ENCODE peak calls at places on chromosomes 4 and X, in seven cellular contexts. I is lung; W is CD4-positive, alpha-beta T cell; M is suprapubic skin; E is DND-41; A is H7; N is mesenchymal stem cell. P is an unnamed sample. For H3K27me3, the result is how much of the 10 kb centered on the place peaks cover.

GRCh38 chr4:105808459-105809041 is 86.7 kb upstream of the NPNT start:
- DNase-seq in I (no peak), W (no peak), M (no peak), E (no peak), A (no peak), N (peak), P (no peak)

GRCh38 chr4:187613089-187613839 is 382.3 kb upstream of the ZFP42 start:
- DNase-seq in I (no peak), W (no peak), M (no peak), E (no peak), A (no peak), N (no peak), P (no peak)

GRCh38 chr4:147118523-147118922 is 172.9 kb upstream of the TTC29 start:
- DNase-seq in I (no peak), W (no peak), M (no peak), E (no peak), A (no peak), N (peak), P (no peak)

GRCh38 chrX:45138525-45138924 is 62.2 kb downstream of the DIPK2B start:
- DNase-seq in I (no peak), W (no peak), M (no peak), E (no peak), A (no peak), N (no peak), P (no peak)

GRCh38 chrX:51395807-51396728 is 63.4 kb downstream of the NUDT10 start:
- DNase-seq in I (no peak), W (peak), M (no peak), E (no peak), A (peak), N (no peak), P (no peak)

GRCh38 chr4:176309772-176310171 is 10.0 kb upstream of the SPCS3 start:
- DNase-seq in I (no peak), W (no peak), M (no peak), E (no peak), A (no peak), N (peak), P (no peak)

GRCh38 chr4:158769175-158769831 is 477 bp downstream of the FNIP2 start:
- DNase-seq in I (peak), W (peak), M (peak), E (no peak), A (no peak), N (peak), P (no peak)

GRCh38 chrX:132331000-132331399 is 111.8 kb upstream of the RAP2C start:
- DNase-seq in I (no peak), W (no peak), M (no peak), E (no peak), A (no peak), N (no peak), P (no peak)

GRCh38 chr4:137909910-137910309 is 332.2 kb downstream of the SLC7A11 start:
- DNase-seq in I (no peak), W (no peak), M (no peak), E (no peak), A (no peak), N (no peak), P (peak)

GRCh38 chr4:66767442-66767841 is 777.9 kb downstream of the CENPC start:
- DNase-seq in I (no peak), W (no peak), M (no peak), E (no peak), A (no peak), N (no peak), P (no peak)

GRCh38 chrX:41558531-41558930 is 111.4 kb downstream of the NYX start:
- DNase-seq in I (no peak), W (no peak), M (no peak), E (no peak), A (peak), N (peak), P (no peak)

GRCh38 chrX:45601052-45601451 is 400.4 kb upstream of the DIPK2B start:
- DNase-seq in I (no peak), W (no peak), M (no peak), E (no peak), A (peak), N (no peak), P (peak)

GRCh38 chr4:139509727-139510410 is 46.1 kb downstream of the SETD7 start:
- DNase-seq in I (no peak), W (no peak), M (no peak), E (no peak), A (peak), N (no peak), P (peak)

GRCh38 chrX:107857815-107858214 is 32.1 kb downstream of the MID2 start:
- DNase-seq in I (no peak), W (no peak), M (no peak), E (no peak), A (no peak), N (no peak), P (no peak)

GRCh38 chr4:181964731-181965130 is 278.5 kb upstream of the TENM3 start:
- DNase-seq in I (no peak), W (no peak), M (no peak), E (no peak), A (no peak), N (no peak), P (no peak)

GRCh38 chr4:181792641-181793612 is 450.3 kb upstream of the TENM3 start:
- DNase-seq in I (no peak), W (no peak), M (no peak), E (no peak), A (no peak), N (no peak), P (no peak)

GRCh38 chr4:76199664-76200211 is 13.9 kb downstream of the SCARB2 start:
- DNase-seq in I (no peak), W (no peak), M (no peak), E (no peak), A (peak), N (peak), P (no peak)

GRCh38 chr4:98517444-98518021 is 140.9 kb downstream of the TSPAN5 start:
- DNase-seq in I (no peak), W (no peak), M (no peak), E (no peak), A (no peak), N (peak), P (no peak)

GRCh38 chr4:98516441-98517323 is 141.7 kb downstream of the TSPAN5 start:
- DNase-seq in I (no peak), W (no peak), M (no peak), E (no peak), A (no peak), N (peak), P (no peak)

GRCh38 chr4:98516042-98516440 is 142.4 kb downstream of the TSPAN5 start:
- DNase-seq in I (no peak), W (no peak), M (no peak), E (no peak), A (no peak), N (peak), P (no peak)

GRCh38 chr4:98512918-98513317 is 145.5 kb downstream of the TSPAN5 start:
- DNase-seq in I (no peak), W (no peak), M (no peak), E (no peak), A (no peak), N (no peak), P (no peak)

DNA sequence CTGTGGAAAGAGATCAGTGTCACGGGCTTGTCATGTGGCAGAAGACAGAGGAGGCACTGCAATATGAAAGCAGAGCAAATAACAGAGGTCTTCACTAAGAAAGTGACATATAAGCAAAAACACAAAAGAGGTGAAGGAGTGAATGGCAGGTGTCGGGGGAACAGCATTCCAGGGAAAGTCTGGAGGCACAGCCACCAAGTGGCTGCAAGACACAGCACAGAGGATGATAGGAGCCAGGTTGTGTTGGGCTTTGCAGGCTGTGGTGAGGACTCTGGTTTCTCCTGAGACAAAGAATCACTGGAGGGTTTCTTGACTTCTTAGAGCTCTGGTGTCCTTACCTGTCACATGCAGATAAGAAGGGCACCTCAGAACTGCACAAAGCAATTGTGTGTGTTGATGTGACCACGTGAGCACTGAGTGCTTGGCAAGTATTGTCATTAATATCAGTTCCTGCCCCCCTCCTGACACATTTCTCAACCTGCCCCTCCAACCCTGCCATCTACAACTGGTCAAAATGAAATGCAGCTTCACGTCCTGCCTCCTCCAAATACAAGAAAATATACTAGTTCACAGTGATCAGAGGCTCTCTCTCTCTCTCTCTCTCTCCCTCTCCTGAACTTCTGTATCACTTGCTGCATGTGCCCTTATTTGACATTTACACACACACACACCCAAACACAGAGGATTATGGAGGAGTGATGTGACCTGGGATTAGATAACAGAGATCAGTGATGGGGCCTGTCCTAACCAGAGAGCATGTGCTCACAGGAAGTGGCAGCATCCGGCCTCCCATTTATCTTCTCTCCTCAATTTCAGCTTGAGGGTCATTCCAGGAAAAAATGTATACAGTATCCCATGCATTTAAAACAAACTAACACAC is 143.2 kb downstream of the TSPAN5 start:
- DNase-seq in I (no peak), W (no peak), M (no peak), E (no peak), A (no peak), N (peak), P (no peak)
- H3K27me3 ChIP-seq in I (under half), W (under half), M (under half), E (under half), A (under half), N (under half), P (under half)

DNA sequence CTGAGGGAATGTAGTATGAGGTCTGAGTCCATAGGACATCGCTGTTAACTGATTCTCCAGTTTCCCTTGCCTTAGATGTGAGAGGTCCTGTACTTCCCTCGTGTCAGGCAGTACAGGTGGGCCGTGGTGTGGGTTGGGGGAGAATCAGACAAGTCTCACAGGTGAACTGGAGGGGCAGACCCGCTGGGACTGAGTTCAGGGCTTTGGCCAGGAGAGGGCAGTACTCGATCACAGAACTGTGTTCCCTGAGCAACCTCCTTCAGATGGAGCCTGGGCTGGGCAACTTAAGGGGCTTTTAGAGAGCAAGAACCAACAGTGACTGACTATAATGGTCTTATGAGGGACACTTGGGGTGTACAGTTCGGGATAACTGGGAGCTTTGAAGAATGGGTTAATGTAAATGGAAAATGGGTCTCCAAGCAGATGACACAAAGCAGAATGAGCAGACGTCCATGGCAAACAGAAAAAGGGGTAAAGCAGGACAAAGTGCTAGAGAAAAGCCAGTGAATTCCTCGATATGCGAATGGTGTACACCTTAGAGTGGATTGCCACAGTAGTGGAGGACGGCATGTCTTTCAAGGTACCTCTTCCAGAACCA is 83.6 kb downstream of the CCNG2 start:
- DNase-seq in I (peak), W (peak), M (peak), E (peak), A (peak), N (peak), P (peak)
- H3K27me3 ChIP-seq in I (under half), W (under half), M (under half), E (under half), A (under half), N (half or more), P (under half)

GRCh38 chrX:152074163-152074562 is 64.2 kb downstream of the MAGEA10 start:
- DNase-seq in I (no peak), W (no peak), M (no peak), E (no peak), A (no peak), N (no peak), P (no peak)
- H3K27me3 ChIP-seq in I (under half), W (under half), M (under half), E (under half), A (under half), N (under half), P (under half)

GRCh38 chrX:40145670-40146470 is 48.1 kb upstream of the BCOR start:
- DNase-seq in I (no peak), W (no peak), M (no peak), E (peak), A (no peak), N (peak), P (no peak)
- H3K27me3 ChIP-seq in I (under half), W (under half), M (under half), E (under half), A (half or more), N (half or more), P (under half)

GRCh38 chr4:186196063-186196462 is 4.7 kb downstream of the CYP4V2 start:
- DNase-seq in I (no peak), W (no peak), M (no peak), E (no peak), A (no peak), N (no peak), P (no peak)

GRCh38 chr4:186191266-186192067 is at the start of gene CYP4V2:
- DNase-seq in I (peak), W (peak), M (peak), E (peak), A (peak), N (peak), P (no peak)

GRCh38 chr4:186192068-186192751 is 843 bp downstream of the CYP4V2 start:
- DNase-seq in I (no peak), W (peak), M (peak), E (peak), A (peak), N (peak), P (no peak)

GRCh38 chr4:186190456-186191265 is 706 bp upstream of the CYP4V2 start:
- DNase-seq in I (no peak), W (peak), M (no peak), E (peak), A (peak), N (peak), P (no peak)

GRCh38 chr4:186193851-186194250 is 2.5 kb downstream of the CYP4V2 start:
- DNase-seq in I (no peak), W (no peak), M (no peak), E (no peak), A (no peak), N (no peak), P (no peak)
- H3K27me3 ChIP-seq in I (under half), W (under half), M (under half), E (under half), A (under half), N (under half), P (under half)

DNA sequence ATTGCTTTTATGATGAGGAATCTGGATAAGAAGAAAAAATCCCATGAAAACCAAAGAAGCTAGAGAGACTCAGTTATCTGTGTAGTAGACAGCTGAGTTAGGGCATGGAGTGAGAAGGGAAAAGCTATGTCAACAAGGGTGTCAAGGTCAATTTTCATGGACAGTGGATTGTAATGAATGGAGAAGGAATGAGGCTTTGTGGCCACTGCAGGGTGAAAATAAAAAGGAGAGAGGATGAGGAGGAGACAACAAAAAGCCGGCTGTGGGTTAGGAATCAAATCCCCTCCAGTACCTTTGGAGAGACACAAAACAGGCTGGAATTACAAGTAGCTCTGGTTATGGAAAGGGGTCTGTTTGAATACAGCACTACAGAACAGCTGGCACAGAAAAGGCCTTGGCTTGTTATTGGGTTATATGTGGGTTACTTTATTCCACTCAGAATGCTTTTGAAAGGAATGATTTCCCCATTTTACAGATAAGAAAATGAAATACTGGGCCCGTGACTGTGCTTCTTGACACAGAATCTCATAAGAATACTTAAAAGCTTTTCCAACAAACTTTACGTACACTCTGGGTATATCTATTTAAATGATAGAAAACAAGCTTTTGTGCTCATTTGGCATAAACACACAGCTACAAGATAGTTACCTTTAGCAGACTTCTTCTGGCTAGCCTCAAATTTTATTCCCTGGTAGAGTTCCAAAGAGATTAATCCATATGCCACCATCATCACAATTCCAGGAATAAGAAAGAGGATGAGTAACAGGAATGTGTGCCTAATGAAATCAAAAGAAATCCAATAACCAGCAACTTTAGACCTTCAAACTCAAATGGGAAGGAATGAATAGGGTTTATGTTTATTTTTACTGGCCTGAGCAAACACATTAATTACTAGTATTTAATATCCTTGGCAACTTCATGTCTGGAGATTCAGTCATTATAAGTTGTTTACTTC is 7.5 kb downstream of the CCKAR start:
- DNase-seq in I (no peak), W (no peak), M (no peak), E (no peak), A (no peak), N (no peak), P (no peak)
- H3K27me3 ChIP-seq in I (under half), W (under half), M (under half), E (under half), A (under half), N (under half), P (under half)

P was measured in iPS DF 6.9.